ENCODE peak calls at places on chromosomes 2 and 18, in four cellular contexts. T is fibroblast of pulmonary artery, F is thoracic aorta, Z is pancreas. U is an unnamed sample.

GRCh38 chr2:164953279-164953678 is 2.0 kb downstream of the SLC38A11 start:
- DNase-seq in Z (no peak), F (no peak), T (no peak), U (no peak)

GRCh38 chr2:165469417-165469816 is at the start of gene CSRNP3:
- DNase-seq in Z (peak), F (no peak), T (peak), U (no peak)

GRCh38 chr2:23215016-23215415 is 170.0 kb upstream of the KLHL29 start:
- DNase-seq in Z (no peak), F (no peak), T (no peak), U (no peak)

GRCh38 chr2:96623116-96623515 is 15.0 kb downstream of the KANSL3 start:
- DNase-seq in F (no peak), Z (no peak), T (no peak), U (no peak)

GRCh38 chr2:181393472-181393871 is 63.7 kb upstream of the ITGA4 start:
- DNase-seq in Z (no peak), T (peak), F (no peak), U (no peak)

GRCh38 chr2:159658887-159659437 is 42.6 kb upstream of the BAZ2B start:
- DNase-seq in Z (no peak), T (peak), F (no peak), U (no peak)

GRCh38 chr2:217216982-217217381 is 357.1 kb upstream of the TNP1 start:
- DNase-seq in T (no peak), F (no peak), Z (no peak), U (no peak)

GRCh38 chr2:99970292-99970868 is 172.0 kb downstream of the AFF3 start:
- DNase-seq in T (no peak), F (no peak), Z (no peak), U (no peak)

GRCh38 chr18:55405655-55406373 is 182.2 kb downstream of the TCF4 start:
- DNase-seq in Z (peak), F (peak), T (peak), U (peak)

GRCh38 chr2:130826821-130827501 is 9.8 kb upstream of the ARHGEF4 start:
- DNase-seq in Z (no peak), F (no peak), T (no peak), U (no peak)

GRCh38 chr2:149365826-149366583 is 35.6 kb downstream of the LYPD6 start:
- DNase-seq in T (no peak), F (no peak), Z (peak), U (no peak)

GRCh38 chr2:204110250-204111183 is 174.0 kb downstream of the ICOS start:
- DNase-seq in T (peak), Z (no peak), F (no peak), U (no peak)

GRCh38 chr18:34993289-34993688 is 47.9 kb upstream of the MAPRE2 start:
- DNase-seq in F (no peak), T (no peak), Z (no peak), U (no peak)

GRCh38 chr2:126940331-126940730 is 41.6 kb downstream of the TEX51 start:
- DNase-seq in F (no peak), Z (no peak), T (no peak), U (no peak)

GRCh38 chr18:76496200-76496890 is 1.3 kb upstream of the ZNF516 start:
- DNase-seq in T (peak), F (no peak), Z (peak), U (no peak)

GRCh38 chr18:50283469-50284209 is 2.3 kb upstream of the MBD1 start:
- DNase-seq in T (no peak), Z (no peak), F (no peak), U (no peak)

GRCh38 chr2:176637497-176638166 is 368.4 kb downstream of the MTX2 start:
- DNase-seq in F (no peak), T (peak), Z (peak), U (no peak)

GRCh38 chr2:46657042-46657504 is 177.7 kb downstream of the TMEM247 start:
- DNase-seq in Z (peak), T (peak), F (no peak), U (no peak)

GRCh38 chr18:59087391-59087790 is 52.3 kb upstream of the SEC11C start:
- DNase-seq in F (no peak), T (no peak), Z (no peak), U (no peak)

GRCh38 chr2:214830794-214831346 is 21.4 kb upstream of the BARD1 start:
- DNase-seq in T (peak), Z (no peak), F (no peak), U (no peak)

GRCh38 chr2:241773511-241774418 is 2.9 kb upstream of the GAL3ST2 start:
- DNase-seq in Z (peak), F (no peak), T (no peak), U (no peak)

GRCh38 chr2:241776336-241777166 is at the start of gene GAL3ST2:
- DNase-seq in F (no peak), Z (no peak), T (no peak), U (no peak)

GRCh38 chr2:241772063-241772499 is 4.5 kb upstream of the GAL3ST2 start:
- DNase-seq in T (no peak), F (no peak), Z (no peak), U (no peak)

GRCh38 chr2:241775223-241776177 is 1.1 kb upstream of the GAL3ST2 start:
- DNase-seq in F (no peak), Z (peak), T (no peak), U (no peak)

DNA sequence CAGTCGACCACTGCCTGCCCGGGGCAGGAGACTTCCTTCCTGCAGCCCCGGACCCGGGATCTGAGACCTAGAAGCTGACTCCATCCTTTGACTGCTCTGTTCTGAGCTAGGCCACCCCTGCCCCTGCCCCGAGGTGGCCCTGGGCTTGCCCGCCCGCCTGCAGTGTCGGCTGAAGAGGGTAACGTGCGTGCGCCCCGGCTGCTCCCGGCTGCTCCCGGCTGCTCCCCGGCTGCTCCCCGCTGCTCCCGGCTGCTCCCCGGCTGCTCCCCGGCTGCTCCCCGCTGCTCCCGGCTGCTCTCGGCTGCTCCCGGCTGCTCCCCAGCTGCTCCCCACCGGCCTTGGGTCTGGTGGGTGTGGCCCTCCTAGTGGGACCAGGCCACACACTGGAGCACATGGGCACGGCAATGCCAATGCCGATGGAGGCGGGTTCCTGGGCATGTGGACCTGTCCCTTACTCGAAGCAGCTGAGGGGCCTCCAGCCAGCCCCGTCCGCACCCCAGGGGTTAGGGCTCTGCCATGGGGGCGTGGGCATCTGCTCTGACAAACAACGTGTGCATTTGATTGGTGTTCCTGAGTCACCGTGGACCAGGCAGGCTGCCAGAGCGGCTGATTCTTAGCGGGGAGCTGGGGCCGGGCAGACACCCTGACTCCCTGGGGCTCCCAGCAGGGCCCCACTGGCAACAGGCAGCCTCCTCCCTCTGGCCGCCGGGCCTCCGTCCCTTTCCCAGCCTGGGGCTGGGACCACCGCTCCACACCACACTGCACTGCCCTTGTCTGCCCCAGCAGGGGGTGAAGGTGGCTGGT is 2.0 kb upstream of the GAL3ST2 start:
- DNase-seq in T (peak), Z (peak), F (no peak), U (peak)
- TF ChIP-seq CTCF in T (no peak), Z (no peak), F (no peak), U (no peak)

DNA sequence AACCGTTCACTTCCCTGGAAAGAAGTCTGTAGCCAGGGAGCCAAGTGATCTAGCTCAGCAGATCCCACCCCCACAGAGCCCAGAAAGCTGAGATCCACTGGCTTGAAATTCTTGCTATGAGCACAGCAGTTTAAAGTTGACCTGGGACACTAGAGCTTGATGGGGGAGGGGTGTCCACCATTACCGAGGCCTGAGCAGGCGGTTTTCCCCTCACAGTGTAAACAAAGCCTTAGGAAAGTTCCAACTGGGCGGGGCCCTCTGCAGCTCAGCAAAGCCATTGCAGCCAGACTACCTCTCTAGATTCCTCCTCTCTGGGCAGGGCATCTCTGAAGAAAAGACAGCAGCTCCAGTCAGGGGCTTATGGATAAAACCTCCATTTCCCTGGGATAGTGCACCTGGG is 887.2 kb upstream of the LRATD1 start:
- DNase-seq in T (no peak), Z (peak), F (no peak), U (no peak)
- TF ChIP-seq CTCF in T (no peak), Z (no peak), F (no peak), U (no peak)

GRCh38 chr2:65620524-65620923 is 188.1 kb upstream of the SPRED2 start:
- DNase-seq in T (no peak), Z (no peak), F (no peak), U (no peak)

GRCh38 chr2:65622499-65622898 is 190.1 kb upstream of the SPRED2 start:
- DNase-seq in F (no peak), T (no peak), Z (no peak), U (no peak)

GRCh38 chr2:65625982-65626381 is 193.6 kb upstream of the SPRED2 start:
- DNase-seq in T (no peak), F (no peak), Z (no peak), U (no peak)

GRCh38 chr2:65622951-65623525 is 190.6 kb upstream of the SPRED2 start:
- DNase-seq in Z (no peak), T (no peak), F (no peak), U (no peak)

DNA sequence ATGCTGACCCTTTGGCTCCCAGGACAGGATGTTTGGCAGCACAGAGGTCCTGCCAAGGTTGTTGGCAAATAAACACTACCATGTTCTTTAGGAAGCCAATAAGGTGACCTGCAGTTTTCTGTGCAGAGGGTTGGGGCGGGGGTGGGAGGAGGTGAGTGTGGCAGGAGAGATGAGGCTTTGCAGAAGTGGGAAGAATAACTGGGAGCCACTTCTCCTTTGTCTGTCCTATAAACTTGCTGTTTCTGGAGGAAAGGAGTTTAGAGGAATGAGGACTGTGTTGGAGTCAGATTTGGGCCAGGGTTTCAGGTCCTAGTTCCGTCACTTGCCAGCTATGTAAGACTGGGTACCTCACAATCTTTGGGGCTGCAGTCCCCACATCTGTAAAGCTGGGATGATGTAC is 187.6 kb upstream of the SPRED2 start:
- DNase-seq in F (no peak), T (no peak), Z (no peak), U (no peak)
- TF ChIP-seq CTCF in F (no peak), T (no peak), Z (no peak), U (no peak)

DNA sequence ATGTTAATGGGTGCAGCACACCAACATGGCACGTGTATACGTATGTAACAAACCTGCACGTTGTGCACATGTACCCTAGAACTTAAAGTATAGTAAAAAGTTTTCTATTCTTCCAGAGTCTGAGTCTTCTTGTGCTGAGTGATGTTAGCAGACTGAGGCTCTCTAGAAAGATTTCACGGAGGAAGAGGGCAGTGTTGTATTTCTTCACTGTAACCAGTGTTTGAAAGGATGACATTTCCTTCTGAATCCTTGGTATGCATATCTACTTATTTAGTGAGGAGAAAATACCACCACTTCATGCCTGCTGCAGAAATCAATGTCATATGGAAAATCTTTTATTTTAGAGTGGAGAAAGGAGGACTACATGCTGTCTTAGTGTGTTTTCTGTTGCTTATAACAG is 357.1 kb downstream of the CCDC85A start:
- DNase-seq in Z (no peak), T (peak), F (no peak), U (no peak)
- TF ChIP-seq CTCF in Z (no peak), T (no peak), F (no peak), U (no peak)

DNA sequence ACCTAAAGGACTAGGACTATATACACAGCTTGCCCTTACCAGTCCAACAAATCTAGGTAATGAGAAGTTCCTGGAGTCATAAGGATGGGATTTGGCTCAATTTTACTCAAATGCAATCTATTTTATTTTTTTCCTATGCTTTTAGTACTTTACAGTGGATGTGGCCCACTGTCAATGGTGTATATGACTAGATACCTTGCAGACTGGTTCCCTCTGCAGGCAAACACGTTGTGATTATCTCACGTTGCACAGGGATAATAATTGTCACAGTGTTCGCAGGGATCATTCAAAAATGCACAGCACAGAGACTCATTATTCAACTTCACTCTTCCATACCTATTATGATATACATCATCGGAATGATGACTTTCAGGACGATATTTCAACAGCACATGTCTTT is 359.7 kb downstream of the MBD2 start:
- DNase-seq in Z (no peak), T (peak), F (no peak), U (no peak)
- TF ChIP-seq CTCF in Z (no peak), T (peak), F (no peak), U (no peak)

U was measured in omental fat pad.